ENCODE peak calls at places on chromosomes 16 and 17, in nine cellular contexts. One of them, this sample, is unnamed.

GRCh38 chr17:70608193-70608592 is 438.9 kb downstream of the KCNJ2 start:
- DNase-seq in lung: no peak
- DNase-seq in naive thymus-derived CD4-positive, alpha-beta T cell: no peak
- DNase-seq in neural progenitor cell: no peak
- DNase-seq in left ventricle myocardium inferior: no peak
- DNase-seq in AG04450: no peak
- DNase-seq in fibroblast of lung: no peak
- DNase-seq in right atrium auricular region: no peak
- DNase-seq in H9: no peak
- DNase-seq in this sample: no peak

GRCh38 chr16:58507195-58507962 is 7.4 kb downstream of the NDRG4 start:
- DNase-seq in lung: no peak
- DNase-seq in naive thymus-derived CD4-positive, alpha-beta T cell: no peak
- DNase-seq in neural progenitor cell: no peak
- DNase-seq in left ventricle myocardium inferior: no peak
- DNase-seq in AG04450: no peak
- DNase-seq in fibroblast of lung: no peak
- DNase-seq in right atrium auricular region: no peak
- DNase-seq in H9: peak; percentile 31
- DNase-seq in this sample: no peak

GRCh38 chr16:2713985-2714774 is 5.8 kb downstream of the PRSS27 start:
- DNase-seq in lung: no peak
- DNase-seq in naive thymus-derived CD4-positive, alpha-beta T cell: no peak
- DNase-seq in neural progenitor cell: no peak
- DNase-seq in left ventricle myocardium inferior: no peak
- DNase-seq in AG04450: no peak
- DNase-seq in fibroblast of lung: no peak
- DNase-seq in right atrium auricular region: no peak
- DNase-seq in H9: no peak
- DNase-seq in this sample: no peak

GRCh38 chr16:27458987-27459688 is 57.2 kb downstream of the IL21R start:
- DNase-seq in lung: no peak
- DNase-seq in naive thymus-derived CD4-positive, alpha-beta T cell: no peak
- DNase-seq in neural progenitor cell: no peak
- DNase-seq in left ventricle myocardium inferior: no peak
- DNase-seq in AG04450: no peak
- DNase-seq in fibroblast of lung: no peak
- DNase-seq in right atrium auricular region: no peak
- DNase-seq in H9: no peak
- DNase-seq in this sample: no peak

GRCh38 chr17:43779145-43780125 is 658 bp upstream of the DUSP3 start:
- DNase-seq in lung: no peak
- DNase-seq in naive thymus-derived CD4-positive, alpha-beta T cell: no peak
- DNase-seq in neural progenitor cell: peak; percentile 56
- DNase-seq in left ventricle myocardium inferior: no peak
- DNase-seq in AG04450: no peak
- DNase-seq in fibroblast of lung: no peak
- DNase-seq in right atrium auricular region: no peak
- DNase-seq in H9: peak; percentile 66
- DNase-seq in this sample: no peak

GRCh38 chr16:5078626-5079025 is 7.0 kb downstream of the ALG1 start:
- DNase-seq in lung: no peak
- DNase-seq in naive thymus-derived CD4-positive, alpha-beta T cell: no peak
- DNase-seq in neural progenitor cell: no peak
- DNase-seq in left ventricle myocardium inferior: no peak
- DNase-seq in AG04450: no peak
- DNase-seq in fibroblast of lung: no peak
- DNase-seq in right atrium auricular region: no peak
- DNase-seq in H9: no peak
- DNase-seq in this sample: no peak

GRCh38 chr16:28863929-28864886 is 565 bp downstream of the SH2B1 start:
- DNase-seq in lung: no peak
- DNase-seq in naive thymus-derived CD4-positive, alpha-beta T cell: peak; percentile 32
- DNase-seq in neural progenitor cell: peak; percentile 39
- DNase-seq in left ventricle myocardium inferior: no peak
- DNase-seq in AG04450: no peak
- DNase-seq in fibroblast of lung: peak; percentile 48
- DNase-seq in right atrium auricular region: no peak
- DNase-seq in H9: no peak
- DNase-seq in this sample: no peak

GRCh38 chr16:9139965-9140364 is 48.5 kb downstream of the HAPSTR1 start:
- DNase-seq in lung: no peak
- DNase-seq in naive thymus-derived CD4-positive, alpha-beta T cell: no peak
- DNase-seq in neural progenitor cell: peak; percentile 39
- DNase-seq in left ventricle myocardium inferior: no peak
- DNase-seq in AG04450: no peak
- DNase-seq in fibroblast of lung: peak; percentile 31
- DNase-seq in right atrium auricular region: no peak
- DNase-seq in H9: peak; percentile 71
- DNase-seq in this sample: no peak

GRCh38 chr17:80878876-80879722 is 112.5 kb upstream of the CHMP6 start:
- DNase-seq in lung: no peak
- DNase-seq in naive thymus-derived CD4-positive, alpha-beta T cell: no peak
- DNase-seq in neural progenitor cell: no peak
- DNase-seq in left ventricle myocardium inferior: peak; percentile 7
- DNase-seq in AG04450: no peak
- DNase-seq in fibroblast of lung: no peak
- DNase-seq in right atrium auricular region: no peak
- DNase-seq in H9: no peak
- DNase-seq in this sample: no peak

GRCh38 chr17:16027708-16028584 is 28.3 kb downstream of the TTC19 start:
- DNase-seq in lung: no peak
- DNase-seq in naive thymus-derived CD4-positive, alpha-beta T cell: no peak
- DNase-seq in neural progenitor cell: no peak
- DNase-seq in left ventricle myocardium inferior: no peak
- DNase-seq in AG04450: peak; percentile 68
- DNase-seq in fibroblast of lung: peak; percentile 87
- DNase-seq in right atrium auricular region: no peak
- DNase-seq in H9: no peak
- DNase-seq in this sample: no peak

GRCh38 chr17:36088559-36089376 is 1.2 kb downstream of the CCL3 start:
- DNase-seq in lung: no peak
- DNase-seq in naive thymus-derived CD4-positive, alpha-beta T cell: no peak
- DNase-seq in neural progenitor cell: peak; percentile 8
- DNase-seq in left ventricle myocardium inferior: no peak
- DNase-seq in AG04450: no peak
- DNase-seq in fibroblast of lung: no peak
- DNase-seq in right atrium auricular region: peak; percentile 60
- DNase-seq in H9: no peak
- DNase-seq in this sample: no peak

GRCh38 chr16:7345423-7345822 is 12.8 kb downstream of the RBFOX1 start:
- DNase-seq in lung: no peak
- DNase-seq in naive thymus-derived CD4-positive, alpha-beta T cell: no peak
- DNase-seq in neural progenitor cell: no peak
- DNase-seq in left ventricle myocardium inferior: peak; percentile 32
- DNase-seq in AG04450: no peak
- DNase-seq in fibroblast of lung: no peak
- DNase-seq in right atrium auricular region: no peak
- DNase-seq in H9: no peak
- DNase-seq in this sample: no peak

GRCh38 chr16:65122974-65123845 is 1.3 kb upstream of the CDH11 start:
- DNase-seq in lung: peak; percentile 39
- DNase-seq in naive thymus-derived CD4-positive, alpha-beta T cell: no peak
- DNase-seq in neural progenitor cell: peak; percentile 69
- DNase-seq in left ventricle myocardium inferior: peak; percentile 64
- DNase-seq in AG04450: no peak
- DNase-seq in fibroblast of lung: peak; percentile 71
- DNase-seq in right atrium auricular region: peak; percentile 63
- DNase-seq in H9: peak; percentile 35
- DNase-seq in this sample: no peak

GRCh38 chr16:54944002-54944401 is 13.3 kb downstream of the IRX5 start:
- DNase-seq in lung: no peak
- DNase-seq in naive thymus-derived CD4-positive, alpha-beta T cell: no peak
- DNase-seq in neural progenitor cell: no peak
- DNase-seq in left ventricle myocardium inferior: no peak
- DNase-seq in AG04450: no peak
- DNase-seq in fibroblast of lung: no peak
- DNase-seq in right atrium auricular region: no peak
- DNase-seq in H9: no peak
- DNase-seq in this sample: no peak

GRCh38 chr17:77887464-77888241 is 70.8 kb upstream of the TNRC6C start:
- DNase-seq in lung: peak; percentile 80
- DNase-seq in naive thymus-derived CD4-positive, alpha-beta T cell: peak; percentile 86
- DNase-seq in neural progenitor cell: peak; percentile 47
- DNase-seq in left ventricle myocardium inferior: peak; percentile 88
- DNase-seq in AG04450: peak; percentile 16
- DNase-seq in fibroblast of lung: peak; percentile 71
- DNase-seq in right atrium auricular region: peak; percentile 97
- DNase-seq in H9: no peak
- DNase-seq in this sample: peak; percentile 62

GRCh38 chr17:72812823-72813222 is 279.7 kb downstream of the SLC39A11 start:
- DNase-seq in lung: no peak
- DNase-seq in naive thymus-derived CD4-positive, alpha-beta T cell: no peak
- DNase-seq in neural progenitor cell: no peak
- DNase-seq in left ventricle myocardium inferior: no peak
- DNase-seq in AG04450: peak; percentile 32
- DNase-seq in fibroblast of lung: peak; percentile 66
- DNase-seq in right atrium auricular region: no peak
- DNase-seq in H9: no peak
- DNase-seq in this sample: no peak

GRCh38 chr16:79632289-79632688 is 31.8 kb upstream of the MAF start:
- DNase-seq in lung: no peak
- DNase-seq in naive thymus-derived CD4-positive, alpha-beta T cell: no peak
- DNase-seq in neural progenitor cell: no peak
- DNase-seq in left ventricle myocardium inferior: no peak
- DNase-seq in AG04450: no peak
- DNase-seq in fibroblast of lung: no peak
- DNase-seq in right atrium auricular region: no peak
- DNase-seq in H9: no peak
- DNase-seq in this sample: no peak

GRCh38 chr16:75072239-75072947 is 44.2 kb downstream of the LDHD start:
- DNase-seq in lung: no peak
- DNase-seq in naive thymus-derived CD4-positive, alpha-beta T cell: no peak
- DNase-seq in neural progenitor cell: no peak
- DNase-seq in left ventricle myocardium inferior: no peak
- DNase-seq in AG04450: no peak
- DNase-seq in fibroblast of lung: no peak
- DNase-seq in right atrium auricular region: no peak
- DNase-seq in H9: no peak
- DNase-seq in this sample: no peak

GRCh38 chr16:848510-849253 is 48.1 kb upstream of the GNG13 start:
- DNase-seq in lung: no peak
- DNase-seq in naive thymus-derived CD4-positive, alpha-beta T cell: no peak
- DNase-seq in neural progenitor cell: no peak
- DNase-seq in left ventricle myocardium inferior: no peak
- DNase-seq in AG04450: no peak
- DNase-seq in fibroblast of lung: no peak
- DNase-seq in right atrium auricular region: no peak
- DNase-seq in H9: no peak
- DNase-seq in this sample: no peak

GRCh38 chr16:851871-852270 is 51.3 kb upstream of the GNG13 start:
- DNase-seq in lung: no peak
- DNase-seq in naive thymus-derived CD4-positive, alpha-beta T cell: no peak
- DNase-seq in neural progenitor cell: no peak
- DNase-seq in left ventricle myocardium inferior: no peak
- DNase-seq in AG04450: no peak
- DNase-seq in fibroblast of lung: no peak
- DNase-seq in right atrium auricular region: no peak
- DNase-seq in H9: no peak
- DNase-seq in this sample: no peak

GRCh38 chr16:853306-853705 is 52.8 kb upstream of the GNG13 start:
- DNase-seq in lung: no peak
- DNase-seq in naive thymus-derived CD4-positive, alpha-beta T cell: no peak
- DNase-seq in neural progenitor cell: no peak
- DNase-seq in left ventricle myocardium inferior: no peak
- DNase-seq in AG04450: no peak
- DNase-seq in fibroblast of lung: no peak
- DNase-seq in right atrium auricular region: no peak
- DNase-seq in H9: no peak
- DNase-seq in this sample: no peak

GRCh38 chr16:852451-853185 is 52.1 kb upstream of the GNG13 start:
- DNase-seq in lung: no peak
- DNase-seq in naive thymus-derived CD4-positive, alpha-beta T cell: no peak
- DNase-seq in neural progenitor cell: no peak
- DNase-seq in left ventricle myocardium inferior: no peak
- DNase-seq in AG04450: no peak
- DNase-seq in fibroblast of lung: no peak
- DNase-seq in right atrium auricular region: no peak
- DNase-seq in H9: no peak
- DNase-seq in this sample: no peak

GRCh38 chr16:851209-851810 is 50.8 kb upstream of the GNG13 start:
- DNase-seq in lung: no peak
- DNase-seq in naive thymus-derived CD4-positive, alpha-beta T cell: no peak
- DNase-seq in neural progenitor cell: no peak
- DNase-seq in left ventricle myocardium inferior: no peak
- DNase-seq in AG04450: no peak
- DNase-seq in fibroblast of lung: no peak
- DNase-seq in right atrium auricular region: no peak
- DNase-seq in H9: no peak
- DNase-seq in this sample: no peak
- H3K9me3 ChIP-seq in lung: no peaks in the 10 kb centered on the region
- H3K9me3 ChIP-seq in naive thymus-derived CD4-positive, alpha-beta T cell: no peaks in the 10 kb centered on the region
- H3K9me3 ChIP-seq in neural progenitor cell: no peaks in the 10 kb centered on the region
- H3K9me3 ChIP-seq in left ventricle myocardium inferior: no peaks in the 10 kb centered on the region
- H3K9me3 ChIP-seq in AG04450: peaks cover 94% of the 10 kb centered on the region
- H3K9me3 ChIP-seq in fibroblast of lung: no peaks in the 10 kb centered on the region
- H3K9me3 ChIP-seq in right atrium auricular region: no peaks in the 10 kb centered on the region
- H3K9me3 ChIP-seq in H9: no peaks in the 10 kb centered on the region
- H3K9me3 ChIP-seq in this sample: no peaks in the 10 kb centered on the region

GRCh38 chr17:21217346-21217745 is 3.4 kb upstream of the TMEM11 start:
- DNase-seq in lung: no peak
- DNase-seq in naive thymus-derived CD4-positive, alpha-beta T cell: no peak
- DNase-seq in neural progenitor cell: no peak
- DNase-seq in left ventricle myocardium inferior: no peak
- DNase-seq in AG04450: no peak
- DNase-seq in fibroblast of lung: no peak
- DNase-seq in right atrium auricular region: no peak
- DNase-seq in H9: no peak
- DNase-seq in this sample: no peak
- H3K27ac ChIP-seq in lung: no peak overlapping the region
- H3K27ac ChIP-seq in naive thymus-derived CD4-positive, alpha-beta T cell: no peak overlapping the region
- H3K27ac ChIP-seq in neural progenitor cell: no peak overlapping the region
- H3K27ac ChIP-seq in left ventricle myocardium inferior: no peak overlapping the region
- H3K27ac ChIP-seq in AG04450: no peak overlapping the region
- H3K27ac ChIP-seq in fibroblast of lung: no peak overlapping the region
- H3K27ac ChIP-seq in right atrium auricular region: no peak overlapping the region
- H3K27ac ChIP-seq in H9: no peak overlapping the region
- H3K27ac ChIP-seq in this sample: no peak overlapping the region

DNA sequence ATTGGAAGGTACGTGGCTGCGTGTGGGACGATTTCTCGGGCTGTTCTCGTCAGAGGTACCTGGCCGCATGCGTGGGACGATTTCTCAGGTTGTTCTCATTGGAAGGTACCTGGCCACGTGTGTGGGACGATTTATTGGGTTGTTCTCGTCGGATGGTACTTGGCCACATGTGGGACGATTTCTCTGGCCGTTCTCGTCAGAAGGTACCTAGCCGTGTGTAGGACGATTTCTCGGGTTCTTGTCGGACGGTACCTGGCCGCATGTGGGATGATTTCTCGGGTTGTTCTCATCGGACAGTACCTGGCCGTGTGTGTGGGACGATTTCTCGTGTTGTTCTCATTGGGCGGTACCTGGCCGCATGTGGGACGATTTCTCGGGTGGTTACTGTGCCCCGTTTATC is 50.1 kb upstream of the GNG13 start:
- DNase-seq in lung: no peak
- DNase-seq in naive thymus-derived CD4-positive, alpha-beta T cell: no peak
- DNase-seq in neural progenitor cell: no peak
- DNase-seq in left ventricle myocardium inferior: no peak
- DNase-seq in AG04450: no peak
- DNase-seq in fibroblast of lung: no peak
- DNase-seq in right atrium auricular region: no peak
- DNase-seq in H9: no peak
- DNase-seq in this sample: no peak
- H3K9me3 ChIP-seq in lung: no peaks in the 10 kb centered on the region
- H3K9me3 ChIP-seq in naive thymus-derived CD4-positive, alpha-beta T cell: no peaks in the 10 kb centered on the region
- H3K9me3 ChIP-seq in neural progenitor cell: no peaks in the 10 kb centered on the region
- H3K9me3 ChIP-seq in left ventricle myocardium inferior: no peaks in the 10 kb centered on the region
- H3K9me3 ChIP-seq in AG04450: peaks cover 94% of the 10 kb centered on the region
- H3K9me3 ChIP-seq in fibroblast of lung: no peaks in the 10 kb centered on the region
- H3K9me3 ChIP-seq in right atrium auricular region: no peaks in the 10 kb centered on the region
- H3K9me3 ChIP-seq in H9: no peaks in the 10 kb centered on the region
- H3K9me3 ChIP-seq in this sample: no peaks in the 10 kb centered on the region

GRCh38 chr16:56202036-56202435 is 10.7 kb downstream of the GNAO1 start:
- DNase-seq in lung: no peak
- DNase-seq in naive thymus-derived CD4-positive, alpha-beta T cell: peak; percentile 53
- DNase-seq in neural progenitor cell: no peak
- DNase-seq in left ventricle myocardium inferior: no peak
- DNase-seq in AG04450: no peak
- DNase-seq in fibroblast of lung: no peak
- DNase-seq in right atrium auricular region: no peak
- DNase-seq in H9: no peak
- DNase-seq in this sample: no peak
- H3K27ac ChIP-seq in lung: no peak overlapping the region
- H3K27ac ChIP-seq in naive thymus-derived CD4-positive, alpha-beta T cell: no peak overlapping the region
- H3K27ac ChIP-seq in neural progenitor cell: no peak overlapping the region
- H3K27ac ChIP-seq in left ventricle myocardium inferior: no peak overlapping the region
- H3K27ac ChIP-seq in AG04450: no peak overlapping the region
- H3K27ac ChIP-seq in fibroblast of lung: no peak overlapping the region
- H3K27ac ChIP-seq in right atrium auricular region: peak overlapping the region; percentile 8
- H3K27ac ChIP-seq in H9: no peak overlapping the region
- H3K27ac ChIP-seq in this sample: no peak overlapping the region

This sample was measured in effector memory CD4-positive, alpha-beta T cell.